ENCODE peak calls at places on chromosomes 12 and 14, in six cellular contexts. M, Z, L, G, P and E are unnamed samples.

GRCh38 chr12:132305560-132305966 is 23.8 kb downstream of the GALNT9 start:
- DNase-seq in M (no peak), P (no peak), L (no peak), G (no peak), Z (no peak), E (no peak)

GRCh38 chr14:69666112-69666511 is 54.7 kb downstream of the SUSD6 start:
- DNase-seq in Z (no peak), L (no peak), G (no peak), M (no peak), P (peak; percentile 32), E (no peak)

GRCh38 chr14:76887196-76887595 is 61.0 kb downstream of the LRRC74A start:
- DNase-seq in M (no peak), P (no peak), L (no peak), Z (no peak), G (no peak), E (no peak)

GRCh38 chr14:72801381-72801812 is 92.5 kb downstream of the DPF3 start:
- DNase-seq in G (no peak), L (no peak), P (peak; percentile 93), Z (peak; percentile 68), M (no peak), E (no peak)

GRCh38 chr12:41795066-41795465 is 349.6 kb downstream of the GXYLT1 start:
- DNase-seq in P (peak; percentile 85), G (no peak), M (no peak), L (no peak), Z (no peak), E (no peak)

GRCh38 chr12:32265920-32266319 is 133.4 kb upstream of the FGD4 start:
- DNase-seq in P (no peak), M (no peak), G (no peak), Z (no peak), L (no peak), E (peak; percentile 61)

GRCh38 chr14:30532264-30532663 is 26.7 kb upstream of the G2E3 start:
- DNase-seq in P (no peak), M (peak; percentile 11), L (no peak), Z (no peak), G (no peak), E (peak; percentile 4)

GRCh38 chr12:52907092-52907810 is 2.4 kb upstream of the KRT8 start:
- DNase-seq in P (peak; percentile 25), G (no peak), M (peak; percentile 84), Z (peak; percentile 70), L (peak; percentile 48), E (peak; percentile 38)

GRCh38 chr12:120013659-120014380 is 24.8 kb downstream of the BICDL1 start:
- DNase-seq in Z (peak; percentile 30), P (no peak), L (peak; percentile 78), G (peak; percentile 67), M (peak; percentile 33), E (peak; percentile 56)

GRCh38 chr12:93802698-93803097 is 125.5 kb downstream of the CRADD start:
- DNase-seq in M (peak; percentile 20), G (no peak), L (no peak), Z (no peak), P (no peak), E (no peak)

GRCh38 chr14:30456296-30456695 is 102.7 kb upstream of the G2E3 start:
- DNase-seq in Z (no peak), L (no peak), P (no peak), G (no peak), M (no peak), E (no peak)

GRCh38 chr12:69570545-69571399 is 14.5 kb upstream of the CCT2 start:
- DNase-seq in P (peak; percentile 70), G (peak; percentile 15), M (peak; percentile 76), Z (peak; percentile 83), L (peak; percentile 54), E (peak; percentile 75)

GRCh38 chr14:99807413-99808132 is 14.4 kb downstream of the EML1 start:
- DNase-seq in G (no peak), M (no peak), P (no peak), Z (peak; percentile 9), L (no peak), E (no peak)

GRCh38 chr14:104395276-104395675 is 184.3 kb upstream of the C14orf180 start:
- DNase-seq in M (no peak), G (no peak), L (no peak), Z (no peak), P (no peak), E (no peak)

GRCh38 chr12:128261757-128262156 is 5.2 kb upstream of the TMEM132C start:
- DNase-seq in L (no peak), M (no peak), G (no peak), P (no peak), Z (no peak), E (no peak)

GRCh38 chr12:128259556-128260070 is 7.4 kb upstream of the TMEM132C start:
- DNase-seq in G (no peak), M (peak; percentile 51), Z (peak; percentile 14), L (peak; percentile 24), P (peak; percentile 2), E (peak; percentile 53)

DNA sequence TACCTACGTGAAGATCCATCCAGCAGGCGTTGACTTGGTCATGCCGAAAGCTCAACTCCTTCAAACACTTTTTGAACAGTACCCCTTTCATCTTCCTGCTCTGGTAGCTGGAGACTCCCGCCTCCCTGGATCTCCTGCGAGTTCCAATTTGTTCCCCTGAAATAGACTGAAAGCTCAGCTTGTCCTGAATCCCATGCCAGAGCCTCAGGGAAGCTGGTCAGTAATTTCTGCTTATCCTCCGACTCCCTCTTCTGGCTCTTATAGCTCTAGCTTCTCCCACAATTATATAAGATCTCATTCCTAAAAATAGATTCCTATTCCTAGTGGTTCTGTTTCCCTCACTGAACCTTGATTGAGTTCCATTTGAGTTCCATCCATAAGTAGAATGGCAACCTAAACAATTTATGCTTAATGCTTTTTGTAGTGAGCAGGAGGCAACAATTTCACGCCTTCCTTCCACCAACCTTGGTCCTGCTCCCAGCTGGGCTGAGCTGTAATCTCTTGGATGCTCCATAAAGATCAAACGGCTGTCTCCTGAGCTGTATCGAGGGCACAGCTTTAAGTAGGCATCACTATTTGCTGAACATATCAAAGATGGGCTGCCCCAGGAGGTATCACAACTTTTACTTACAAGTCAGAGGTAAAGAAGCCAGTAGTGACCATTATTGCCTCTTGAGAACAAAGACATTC is 8.0 kb upstream of the TMEM132C start:
- DNase-seq in G (no peak), L (no peak), P (no peak), M (no peak), Z (no peak), E (no peak)
- H3K4me3 ChIP-seq in G (no peak overlapping the region), L (no peak overlapping the region), P (no peak overlapping the region), M (no peak overlapping the region), Z (no peak overlapping the region), E (no peak overlapping the region)

GRCh38 chr14:71048393-71048792 is 141.1 kb downstream of the PCNX1 start:
- DNase-seq in M (no peak), G (no peak), Z (no peak), P (no peak), L (no peak), E (no peak)

GRCh38 chr14:71049435-71050147 is 142.3 kb downstream of the PCNX1 start:
- DNase-seq in Z (no peak), L (no peak), M (no peak), G (no peak), P (peak; percentile 17), E (no peak)

GRCh38 chr14:71054706-71055105 is 147.4 kb downstream of the PCNX1 start:
- DNase-seq in M (no peak), G (no peak), P (no peak), L (no peak), Z (no peak), E (no peak)

GRCh38 chr14:71056168-71056567 is 148.9 kb downstream of the PCNX1 start:
- DNase-seq in P (no peak), L (no peak), M (no peak), Z (no peak), G (no peak), E (no peak)

DNA sequence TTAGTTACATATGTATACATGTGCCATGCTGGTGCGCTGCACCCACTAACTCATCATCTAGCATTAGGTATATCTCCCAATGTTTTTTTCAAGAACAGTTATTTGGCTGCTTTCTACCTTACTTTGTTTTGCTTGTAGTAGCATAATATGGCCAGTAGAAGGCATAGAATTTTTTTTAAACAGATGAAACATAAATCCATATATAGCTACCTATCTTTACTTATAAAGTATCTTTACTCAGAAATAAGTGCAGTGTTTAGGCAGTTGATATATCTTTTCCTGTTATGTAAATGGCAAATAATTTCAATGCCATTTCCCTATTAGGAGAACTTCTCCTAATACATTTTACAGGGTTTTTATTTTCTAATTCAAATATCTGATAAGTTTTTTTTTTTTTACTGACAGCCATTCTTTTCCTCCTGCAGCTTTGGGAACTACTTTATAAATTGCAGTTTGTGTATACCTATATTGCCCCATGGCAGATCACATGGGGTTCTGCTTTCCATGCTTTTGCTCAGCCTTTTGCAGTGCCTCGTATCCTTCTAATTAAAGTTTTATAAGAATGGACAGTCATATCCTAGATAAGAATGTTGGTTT is 143.1 kb downstream of the PCNX1 start:
- DNase-seq in L (no peak), Z (peak; percentile 7), P (peak; percentile 28), M (no peak), G (no peak), E (peak; percentile 12)
- TF ChIP-seq MYC in L (no peak), Z (no peak), P (no peak), M (no peak), G (no peak), E (no peak)

GRCh38 chr12:6469092-6469491 is 1.4 kb downstream of the VAMP1 start:
- DNase-seq in M (no peak), Z (no peak), P (no peak), L (no peak), G (no peak), E (no peak)
- H3K4me3 ChIP-seq in M (no peak overlapping the region), Z (peak overlapping the region; percentile 68), P (no peak overlapping the region), L (no peak overlapping the region), G (peak overlapping the region; percentile 99), E (peak overlapping the region; percentile 84)

GRCh38 chr14:22047105-22047504 is 373.5 kb upstream of the OR4E1 start:
- DNase-seq in M (peak; percentile 13), Z (peak; percentile 31), P (peak; percentile 34), L (peak; percentile 70), G (no peak), E (peak; percentile 33)
- TF ChIP-seq MYC in M (no peak), Z (no peak), P (no peak), L (no peak), G (no peak), E (no peak)

DNA sequence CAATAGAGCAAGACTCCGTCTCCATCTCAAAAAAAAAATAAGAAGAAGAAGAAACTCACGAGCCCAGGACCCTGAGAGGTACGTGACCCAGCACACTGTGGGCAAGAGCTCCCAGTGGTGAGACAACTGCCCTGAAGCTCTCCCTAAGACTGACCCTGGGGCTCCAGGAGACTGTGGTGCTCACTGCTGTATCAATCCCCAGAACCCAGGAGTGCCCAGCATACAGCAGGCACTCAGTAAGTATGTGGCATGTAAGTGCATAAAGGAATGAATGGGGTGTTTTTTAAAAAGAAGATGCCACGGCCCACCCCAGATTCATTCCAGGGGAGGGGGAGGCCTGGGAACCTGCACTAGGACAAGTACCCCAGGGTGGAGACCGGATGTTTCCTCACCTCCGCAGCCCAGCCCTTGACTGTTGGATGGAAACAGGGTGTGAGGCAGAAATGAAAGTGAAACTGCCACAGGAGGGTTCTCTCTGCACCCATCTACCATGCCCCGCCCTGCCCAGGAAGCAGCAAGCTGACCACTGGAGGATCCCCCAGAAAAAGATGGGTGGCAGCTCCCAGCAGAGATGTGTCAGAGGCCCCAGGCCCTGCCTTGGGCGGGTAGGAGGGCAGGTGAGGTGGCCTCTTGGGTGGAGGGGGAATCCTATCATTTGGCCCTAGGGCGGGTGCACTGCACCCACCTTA is 12.2 kb downstream of the ITPK1 start:
- DNase-seq in G (peak; percentile 72), P (no peak), L (no peak), M (no peak), Z (no peak), E (peak; percentile 88)
- H3K4me3 ChIP-seq in G (peak overlapping the region; percentile 46), P (no peak overlapping the region), L (no peak overlapping the region), M (no peak overlapping the region), Z (no peak overlapping the region), E (peak overlapping the region; percentile 32)

GRCh38 chr12:103399986-103400385 is 95.8 kb downstream of the C12orf42 start:
- DNase-seq in M (no peak), P (no peak), L (no peak), G (no peak), Z (no peak), E (peak; percentile 47)
- TF ChIP-seq MYC in M (no peak), P (no peak), L (no peak), G (no peak), Z (no peak), E (no peak)